ENCODE peak calls at places on chromosome 2, in eight cellular contexts. N, X, E, I, O, V, C and J are unnamed samples.

GRCh38 chr2:65265090-65266045 is 37.7 kb downstream of the ACTR2 start:
- DNase-seq in V (no peak), I (peak), N (no peak), X (no peak), O (no peak), C (no peak), E (no peak), J (no peak)

GRCh38 chr2:128868686-128869551 is 550.3 kb upstream of the HS6ST1 start:
- DNase-seq in N (no peak), X (no peak), O (no peak), I (no peak), V (no peak), C (no peak), E (no peak), J (no peak)

GRCh38 chr2:66679422-66679821 is 244.5 kb downstream of the MEIS1 start:
- DNase-seq in C (no peak), E (no peak), O (no peak), I (no peak), N (no peak), V (no peak), X (no peak), J (no peak)

GRCh38 chr2:238914648-238915015 is 66.7 kb downstream of the TWIST2 start:
- DNase-seq in O (no peak), C (no peak), X (peak), I (no peak), N (no peak), V (no peak), E (no peak), J (no peak)

GRCh38 chr2:172375247-172375646 is 52.1 kb upstream of the ITGA6 start:
- DNase-seq in I (no peak), C (no peak), N (no peak), E (no peak), V (no peak), X (no peak), O (no peak), J (no peak)

GRCh38 chr2:173354601-173355131 is at the start of gene CDCA7:
- DNase-seq in C (peak), N (peak), I (peak), X (peak), V (no peak), E (peak), O (peak), J (peak)

GRCh38 chr2:239304533-239305221 is 96.1 kb downstream of the HDAC4 start:
- DNase-seq in I (no peak), C (no peak), V (no peak), E (peak), X (peak), N (no peak), O (no peak), J (no peak)

GRCh38 chr2:172215172-172215935 is 112.7 kb upstream of the DLX2 start:
- DNase-seq in N (no peak), E (no peak), C (no peak), O (no peak), I (no peak), X (no peak), V (no peak), J (no peak)

GRCh38 chr2:23386422-23387220 is 1.6 kb downstream of the KLHL29 start:
- DNase-seq in E (peak), C (no peak), O (no peak), V (no peak), X (no peak), N (no peak), I (peak), J (no peak)